ENCODE peak calls at places on chromosomes 12 and 14, in six cellular contexts. L is NCI-H2171; H is GM20000; V is pulmonary artery endothelial cell; O is GOT3; P is stimulated activated CD4-positive, alpha-beta T cell treated with anti-CD3 and anti-CD28 coated beads, Interleukin-1b, Interleukin-23, amount 100 ng/mL, for 48 hours. G is an unnamed sample.
A peak's percentile ranks its signal among the peaks of the same experiment; 100 is the strongest.

GRCh38 chr14:30385925-30386324 is 173.0 kb upstream of the G2E3 start:
- DNase-seq in L (no peak), H (no peak), V (no peak), O (no peak), P (no peak), G (no peak)

GRCh38 chr14:102238131-102238530 is 66.8 kb downstream of the MOK start:
- DNase-seq in L (no peak), H (no peak), V (no peak), O (no peak), P (no peak), G (no peak)

GRCh38 chr12:15819644-15820437 is 30.7 kb upstream of the EPS8 start:
- DNase-seq in L (no peak), H (no peak), V (no peak), O (no peak), P (no peak), G (no peak)

GRCh38 chr12:70028515-70028914 is 203.5 kb downstream of the MYRFL start:
- DNase-seq in L (no peak), H (no peak), V (no peak), O (no peak), P (no peak), G (no peak)

GRCh38 chr14:96088131-96088880 is 49.1 kb downstream of the C14orf132 start:
- DNase-seq in L (no peak), H (no peak), V (no peak), O (no peak), P (no peak), G (no peak)

GRCh38 chr14:61388976-61389576 is 67.7 kb downstream of the PRKCH start:
- DNase-seq in L (no peak), H (no peak), V (no peak), O (no peak), P (peak; percentile 43), G (no peak)

GRCh38 chr12:31215521-31216232 is 110.3 kb downstream of the SINHCAF start:
- DNase-seq in L (no peak), H (no peak), V (no peak), O (no peak), P (no peak), G (no peak)

GRCh38 chr12:67517181-67517887 is 131.2 kb upstream of the DYRK2 start:
- DNase-seq in L (peak; percentile 37), H (no peak), V (no peak), O (no peak), P (no peak), G (no peak)

GRCh38 chr14:63986789-63987533 is 134.2 kb downstream of the SYNE2 start:
- DNase-seq in L (no peak), H (no peak), V (no peak), O (no peak), P (no peak), G (no peak)

GRCh38 chr12:57899010-57899662 is 42.2 kb upstream of the ATP23 start:
- DNase-seq in L (no peak), H (peak; percentile 87), V (no peak), O (no peak), P (peak; percentile 82), G (peak; percentile 83)

GRCh38 chr12:9134981-9135628 is 19.4 kb upstream of the A2M start:
- DNase-seq in L (no peak), H (peak; percentile 25), V (no peak), O (no peak), P (no peak), G (no peak)

GRCh38 chr14:101072531-101072930 is 169.0 kb upstream of the RTL1 start:
- DNase-seq in L (no peak), H (no peak), V (no peak), O (no peak), P (no peak), G (no peak)

GRCh38 chr14:31255286-31255685 is 47.7 kb upstream of the HECTD1 start:
- DNase-seq in L (no peak), H (no peak), V (no peak), O (no peak), P (no peak), G (no peak)

GRCh38 chr14:95253039-95253620 is 66.6 kb downstream of the CLMN start:
- DNase-seq in L (no peak), H (no peak), V (peak; percentile 22), O (no peak), P (no peak), G (no peak)

GRCh38 chr14:69059658-69060648 is 80.9 kb upstream of the ACTN1 start:
- DNase-seq in L (no peak), H (no peak), V (no peak), O (no peak), P (no peak), G (no peak)

G was measured in activated naive CD4-positive, alpha-beta T cell treated with Interleukin-2 at 50 U/mL for 16 hours.